ENCODE peak calls at places on chromosomes 12 and 14, in eight cellular contexts. N is ovary, C is stomach, W is hepatocyte, K is H7, D is bronchial epithelial cell, F is fibroblast of lung, V is psoas muscle. S is an unnamed sample. For H3K36me3, the result is how much of the 10 kb centered on the place peaks cover.

GRCh38 chr12:52561880-52562449 is 9.0 kb upstream of the KRT71 start:
- DNase-seq in V (no peak), D (no peak), C (no peak), K (peak), N (no peak), F (no peak), W (peak), S (no peak)

GRCh38 chr14:92900660-92901059 is 22.3 kb upstream of the CHGA start:
- DNase-seq in N (no peak), K (no peak), D (peak), W (no peak), V (no peak), C (no peak), F (no peak), S (no peak)

GRCh38 chr14:37122288-37122687 is 50.1 kb downstream of the SLC25A21 start:
- DNase-seq in V (no peak), D (peak), W (peak), F (peak), K (no peak), N (no peak), C (no peak), S (no peak)

GRCh38 chr12:127165567-127166392 is 1101.2 kb upstream of the TMEM132C start:
- DNase-seq in D (no peak), W (peak), K (peak), C (peak), F (peak), V (peak), N (peak), S (peak)

GRCh38 chr12:31323466-31324115 is 2.4 kb downstream of the SINHCAF start:
- DNase-seq in C (peak), K (peak), D (no peak), V (no peak), W (no peak), F (peak), N (no peak), S (no peak)

GRCh38 chr14:33068626-33069025 is 129.9 kb downstream of the NPAS3 start:
- DNase-seq in W (no peak), C (no peak), F (no peak), D (no peak), V (no peak), K (no peak), N (no peak), S (no peak)

GRCh38 chr14:37598973-37599526 is 3.6 kb downstream of the TTC6 start:
- DNase-seq in D (no peak), N (no peak), C (no peak), K (no peak), V (no peak), F (no peak), W (no peak), S (no peak)

GRCh38 chr14:40847496-40847895 is 759.2 kb upstream of the LRFN5 start:
- DNase-seq in C (no peak), K (no peak), W (no peak), D (no peak), V (no peak), F (no peak), N (no peak), S (no peak)

GRCh38 chr14:101357559-101358319 is 203.6 kb upstream of the DIO3 start:
- DNase-seq in D (no peak), K (peak), N (no peak), V (peak), C (no peak), W (no peak), F (no peak), S (no peak)

GRCh38 chr12:96263449-96263902 is 69.3 kb downstream of the ELK3 start:
- DNase-seq in W (peak), N (no peak), C (peak), V (no peak), F (peak), D (no peak), K (no peak), S (no peak)

GRCh38 chr14:65242732-65243134 is 140.4 kb upstream of the MAX start:
- DNase-seq in N (no peak), K (no peak), V (no peak), F (peak), D (peak), W (peak), C (no peak), S (no peak)

GRCh38 chr12:9404469-9405260 is 196.5 kb upstream of the PZP start:
- DNase-seq in C (no peak), V (no peak), K (peak), F (no peak), W (peak), D (no peak), N (no peak), S (no peak)

GRCh38 chr12:106137456-106138278 is 1.1 kb downstream of the NUAK1 start:
- DNase-seq in C (no peak), K (no peak), N (no peak), V (no peak), W (no peak), F (no peak), D (no peak), S (no peak)

GRCh38 chr12:68342966-68343365 is 10.8 kb upstream of the MDM1 start:
- DNase-seq in D (no peak), W (no peak), V (no peak), N (no peak), F (no peak), C (no peak), K (no peak), S (no peak)

GRCh38 chr12:88144037-88144436 is 1.9 kb downstream of the TMTC3 start:
- DNase-seq in C (no peak), N (no peak), D (peak), V (no peak), W (no peak), K (no peak), F (no peak), S (no peak)

GRCh38 chr12:53948650-53949593 is 5.8 kb upstream of the HOXC12 start:
- DNase-seq in D (no peak), W (no peak), C (no peak), N (no peak), V (no peak), F (no peak), K (peak), S (no peak)

GRCh38 chr14:86038401-86038985 is 508.5 kb downstream of the FLRT2 start:
- DNase-seq in V (no peak), F (peak), W (peak), K (peak), N (peak), D (peak), C (peak), S (peak)

GRCh38 chr12:75592086-75592485 is 80.7 kb upstream of the KRR1 start:
- DNase-seq in K (no peak), V (no peak), F (no peak), W (no peak), N (no peak), C (no peak), D (no peak), S (no peak)

GRCh38 chr14:94117856-94118255 is 7.3 kb downstream of the IFI27 start:
- DNase-seq in N (peak), V (no peak), K (no peak), F (no peak), C (peak), W (no peak), D (no peak), S (no peak)

GRCh38 chr14:20501346-20501745 is 4.0 kb upstream of the RNASE10 start:
- DNase-seq in F (peak), D (peak), C (no peak), W (no peak), N (no peak), V (no peak), K (no peak), S (no peak)

GRCh38 chr12:71455028-71455737 is 15.6 kb downstream of the LGR5 start:
- DNase-seq in N (no peak), K (no peak), C (no peak), W (no peak), V (no peak), D (no peak), F (no peak), S (no peak)

GRCh38 chr12:75086086-75087038 is 123.3 kb downstream of the KCNC2 start:
- DNase-seq in F (peak), D (peak), W (peak), V (no peak), K (no peak), C (no peak), N (no peak), S (no peak)

GRCh38 chr12:100058482-100059029 is 73.8 kb upstream of the ANKS1B start:
- DNase-seq in N (no peak), W (peak), V (no peak), C (no peak), F (peak), K (no peak), D (peak), S (no peak)

GRCh38 chr14:91406982-91407381 is 10.6 kb downstream of the CCDC88C start:
- DNase-seq in W (no peak), V (no peak), C (no peak), D (no peak), K (no peak), N (no peak), F (no peak), S (no peak)

GRCh38 chr14:104353921-104354701 is 215.7 kb downstream of the KIF26A start:
- DNase-seq in D (no peak), W (no peak), N (peak), C (peak), V (peak), F (no peak), K (peak), S (no peak)

GRCh38 chr12:71556881-71557280 is 106.8 kb downstream of the ZFC3H1 start:
- DNase-seq in N (no peak), W (peak), V (no peak), F (peak), K (no peak), D (peak), C (no peak), S (no peak)

GRCh38 chr12:94149781-94150482 is 1.6 kb downstream of the PLXNC1 start:
- DNase-seq in F (peak), C (peak), N (peak), W (peak), K (peak), D (no peak), V (peak), S (no peak)

GRCh38 chr12:53320352-53321195 is 836 bp downstream of the AAAS start:
- DNase-seq in C (no peak), K (no peak), V (no peak), W (no peak), N (no peak), D (no peak), F (no peak), S (no peak)

GRCh38 chr14:74978416-74978947 is 23.1 kb upstream of the PGF start:
- DNase-seq in V (no peak), D (no peak), C (no peak), K (peak), F (no peak), N (no peak), W (no peak), S (no peak)

GRCh38 chr12:75656650-75657049 is 145.2 kb upstream of the KRR1 start:
- DNase-seq in F (peak), K (no peak), W (no peak), V (no peak), N (no peak), D (peak), C (no peak), S (no peak)

GRCh38 chr12:60035835-60036234 is 440.0 kb downstream of the SLC16A7 start:
- DNase-seq in N (no peak), D (peak), W (no peak), K (no peak), C (no peak), F (no peak), V (no peak), S (no peak)

GRCh38 chr12:94656556-94656955 is 6.2 kb upstream of the TMCC3 start:
- DNase-seq in K (no peak), D (no peak), V (no peak), F (no peak), N (no peak), W (no peak), C (no peak), S (no peak)

GRCh38 chr12:88188180-88188579 is 46.1 kb downstream of the TMTC3 start:
- DNase-seq in V (no peak), N (no peak), W (no peak), K (no peak), F (no peak), C (no peak), D (peak), S (no peak)

GRCh38 chr14:83173687-83174086 is 1640.0 kb upstream of the SEL1L start:
- DNase-seq in C (no peak), N (no peak), W (no peak), F (no peak), K (no peak), D (peak), V (no peak), S (no peak)

GRCh38 chr12:10617868-10618267 is 4.5 kb upstream of the MAGOHB start:
- DNase-seq in K (no peak), D (no peak), N (no peak), W (no peak), F (peak), V (no peak), C (no peak), S (no peak)

GRCh38 chr14:65287264-65288131 is 125.0 kb upstream of the FUT8 start:
- DNase-seq in F (no peak), N (no peak), K (peak), V (no peak), C (no peak), D (no peak), W (no peak), S (no peak)

GRCh38 chr12:47276253-47277070 is 196.7 kb upstream of the AMIGO2 start:
- DNase-seq in K (no peak), W (peak), C (no peak), N (no peak), F (peak), D (peak), V (no peak), S (peak)

GRCh38 chr12:52314511-52314910 is 6.7 kb downstream of the KRT83 start:
- DNase-seq in N (no peak), C (no peak), W (no peak), V (no peak), D (no peak), K (no peak), F (no peak), S (no peak)

DNA sequence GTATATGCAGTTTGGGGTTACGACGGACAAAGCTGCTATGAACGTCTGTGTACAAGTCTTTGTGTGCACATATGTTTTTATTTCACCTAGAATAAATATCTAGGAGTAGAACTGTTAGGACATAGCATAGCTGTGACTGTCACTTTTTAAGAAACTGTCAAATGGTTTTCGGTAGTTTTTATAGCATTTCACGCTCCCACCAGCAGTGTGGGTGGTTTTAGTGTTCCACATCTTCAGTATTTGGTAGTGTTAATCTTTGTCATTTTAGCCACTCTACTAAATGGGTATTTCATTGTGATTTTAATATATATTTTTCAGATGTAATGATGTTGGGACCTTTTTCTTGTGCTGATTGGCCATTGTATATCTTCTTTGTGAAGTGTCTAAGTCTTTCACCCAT is 109.1 kb upstream of the BCAT1 start:
- DNase-seq in C (no peak), W (no peak), K (no peak), F (no peak), V (no peak), D (no peak), N (no peak), S (no peak)
- H3K36me3 ChIP-seq in C (under half), W (under half), K (under half), F (under half), V (under half), D (under half), N (under half), S (under half)

GRCh38 chr12:64670039-64670438 is 59.7 kb downstream of the RASSF3 start:
- DNase-seq in D (no peak), V (no peak), F (no peak), N (no peak), K (no peak), W (no peak), C (no peak), S (no peak)
- H3K36me3 ChIP-seq in D (under half), V (under half), F (under half), N (under half), K (under half), W (under half), C (under half), S (under half)

GRCh38 chr12:325886-326285 is 63.2 kb downstream of the KDM5A start:
- DNase-seq in K (no peak), C (no peak), V (no peak), F (no peak), D (no peak), W (no peak), N (no peak), S (no peak)
- H3K36me3 ChIP-seq in K (under half), C (half or more), V (under half), F (under half), D (under half), W (under half), N (under half), S (half or more)

GRCh38 chr12:122856999-122857671 is 21.9 kb downstream of the HIP1R start:
- DNase-seq in V (no peak), W (peak), C (no peak), K (peak), D (no peak), F (peak), N (no peak), S (no peak)
- H3K36me3 ChIP-seq in V (under half), W (under half), C (half or more), K (under half), D (under half), F (under half), N (under half), S (under half)

GRCh38 chr14:39040529-39040928 is 62.5 kb downstream of the SEC23A start:
- DNase-seq in K (no peak), W (no peak), F (no peak), N (no peak), D (no peak), V (no peak), C (no peak), S (no peak)

GRCh38 chr14:39036760-39037159 is 66.3 kb downstream of the SEC23A start:
- DNase-seq in C (no peak), K (no peak), W (no peak), N (no peak), V (no peak), D (no peak), F (no peak), S (no peak)

GRCh38 chr14:39035336-39035735 is 67.7 kb downstream of the SEC23A start:
- DNase-seq in C (no peak), N (no peak), V (no peak), K (no peak), F (no peak), W (no peak), D (no peak), S (no peak)

GRCh38 chr14:39034481-39035296 is 68.3 kb downstream of the SEC23A start:
- DNase-seq in D (peak), V (no peak), N (no peak), F (peak), K (peak), C (no peak), W (peak), S (no peak)

GRCh38 chr14:39038542-39038941 is 64.5 kb downstream of the SEC23A start:
- DNase-seq in N (no peak), W (no peak), F (no peak), K (no peak), D (no peak), C (no peak), V (no peak), S (no peak)
- H3K36me3 ChIP-seq in N (under half), W (under half), F (under half), K (under half), D (under half), C (half or more), V (under half), S (under half)

GRCh38 chr12:103936679-103937078 is 6.5 kb downstream of the HSP90B1 start:
- DNase-seq in W (no peak), N (no peak), D (no peak), C (no peak), K (no peak), F (no peak), V (no peak), S (no peak)
- H3K36me3 ChIP-seq in W (under half), N (under half), D (under half), C (half or more), K (half or more), F (under half), V (under half), S (under half)

GRCh38 chr12:89344043-89344861 is 8.0 kb downstream of the DUSP6 start:
- DNase-seq in K (no peak), N (no peak), F (no peak), V (no peak), W (no peak), D (no peak), C (no peak), S (no peak)
- H3K36me3 ChIP-seq in K (under half), N (under half), F (under half), V (under half), W (under half), D (under half), C (under half), S (under half)

GRCh38 chr14:35835208-35835982 is 9.3 kb downstream of the BRMS1L start:
- DNase-seq in K (no peak), W (no peak), N (no peak), C (no peak), F (no peak), V (no peak), D (no peak), S (no peak)
- H3K36me3 ChIP-seq in K (under half), W (under half), N (under half), C (half or more), F (under half), V (under half), D (under half), S (under half)

DNA sequence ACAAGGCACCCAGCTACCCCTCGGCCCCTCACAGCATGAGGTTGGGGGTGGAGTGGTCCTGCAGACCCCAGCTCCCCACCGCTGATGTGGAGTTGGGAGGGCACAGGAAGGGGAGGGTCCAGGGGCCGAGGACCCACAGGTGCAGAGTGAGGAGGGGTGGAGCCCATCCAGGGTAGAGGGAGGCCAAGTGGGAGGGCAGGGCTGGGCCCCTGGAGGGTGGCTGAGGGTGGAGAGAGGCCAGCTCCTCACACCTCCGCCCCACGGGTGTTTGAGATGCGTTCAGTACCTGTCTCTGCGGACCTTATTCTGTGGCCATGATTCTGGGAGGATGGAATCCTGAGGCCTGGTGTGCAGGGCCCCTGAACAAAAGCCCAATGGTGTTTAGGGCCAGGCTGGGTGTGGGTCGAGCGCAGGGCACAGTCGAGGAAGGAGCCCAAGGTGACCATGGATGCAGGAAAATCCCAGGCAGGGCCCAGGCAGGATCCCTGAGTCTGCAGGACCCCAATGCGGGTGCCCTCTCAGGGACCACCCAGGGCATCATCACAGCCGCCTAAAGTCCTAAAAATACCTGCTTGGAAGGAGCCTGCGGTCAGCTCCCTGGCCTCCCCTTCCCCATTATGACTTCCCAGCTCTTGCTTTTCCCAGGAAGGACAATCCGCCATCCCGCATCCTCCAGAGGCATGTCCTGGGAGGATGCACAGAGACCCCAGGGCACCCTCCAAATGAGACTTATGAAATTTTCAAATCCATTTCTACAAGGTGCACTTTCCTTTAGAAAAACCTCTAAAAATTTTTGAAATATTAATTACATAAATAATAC is 377.1 kb upstream of the SFSWAP start:
- DNase-seq in K (no peak), F (no peak), W (no peak), C (no peak), N (no peak), V (no peak), D (no peak), S (no peak)
- H3K36me3 ChIP-seq in K (under half), F (under half), W (under half), C (under half), N (under half), V (under half), D (under half), S (under half)

S was measured in naive thymus-derived CD4-positive, alpha-beta T cell.